ENCODE peak calls at places on chromosomes 11 and 22, in seven cellular contexts. U is Peyer's patch; W is cardiac muscle cell; I is coronary artery; E is naive thymus-derived CD4-positive, alpha-beta T cell; Y is HCT116; B is brain microvascular endothelial cell. L is an unnamed sample.

GRCh38 chr22:45268167-45268957 is 16.4 kb upstream of the UPK3A start:
- DNase-seq in U (peak), W (peak), I (no peak), E (no peak), Y (no peak), B (no peak), L (no peak)

GRCh38 chr11:123576082-123576481 is 78.3 kb downstream of the SCN3B start:
- DNase-seq in U (no peak), W (no peak), I (no peak), E (no peak), Y (no peak), B (no peak), L (no peak)

GRCh38 chr22:37843746-37844089 is 416 bp downstream of the ANKRD54 start:
- DNase-seq in U (peak), W (no peak), I (no peak), E (no peak), Y (no peak), B (no peak), L (no peak)

GRCh38 chr11:121117753-121118152 is 16.7 kb downstream of the TECTA start:
- DNase-seq in U (no peak), W (no peak), I (no peak), E (no peak), Y (no peak), B (no peak), L (no peak)

GRCh38 chr22:27986459-27986858 is 67.4 kb upstream of the PITPNB start:
- DNase-seq in U (peak), W (no peak), I (peak), E (no peak), Y (no peak), B (no peak), L (no peak)

GRCh38 chr22:43448048-43448447 is 36.2 kb downstream of the MPPED1 start:
- DNase-seq in U (no peak), W (no peak), I (no peak), E (no peak), Y (no peak), B (no peak), L (no peak)

GRCh38 chr22:40405178-40406062 is 35.0 kb downstream of the SGSM3 start:
- DNase-seq in U (no peak), W (no peak), I (no peak), E (no peak), Y (no peak), B (no peak), L (no peak)

GRCh38 chr11:131954146-131954545 is 583.7 kb downstream of the NTM start:
- DNase-seq in U (no peak), W (no peak), I (no peak), E (no peak), Y (no peak), B (no peak), L (no peak)

GRCh38 chr22:11629661-11630385 is 3898.2 kb upstream of the OR11H1 start:
- DNase-seq in U (no peak), W (no peak), I (peak), E (no peak), Y (no peak), B (no peak), L (no peak)

GRCh38 chr22:44957267-44957905 is 52.4 kb downstream of the PHF21B start:
- DNase-seq in U (no peak), W (peak), I (no peak), E (no peak), Y (no peak), B (no peak), L (no peak)

GRCh38 chr22:43529461-43529860 is 117.6 kb downstream of the MPPED1 start:
- DNase-seq in U (no peak), W (no peak), I (no peak), E (no peak), Y (no peak), B (no peak), L (no peak)

GRCh38 chr11:124623861-124624525 is 1.3 kb downstream of the TBRG1 start:
- DNase-seq in U (no peak), W (no peak), I (no peak), E (no peak), Y (no peak), B (no peak), L (no peak)
- H3K27ac ChIP-seq in U (peak), W (peak), I (no peak), E (peak), Y (no peak), B (peak), L (no peak)

GRCh38 chr11:62552931-62553838 is 6.6 kb upstream of the AHNAK start:
- DNase-seq in U (peak), W (peak), I (peak), E (peak), Y (peak), B (peak), L (peak)
- H3K4me3 ChIP-seq in U (peak), W (no peak), I (peak), E (peak), Y (peak), B (peak), L (peak)

GRCh38 chr11:93861808-93862207 is 11.4 kb upstream of the VSTM5 start:
- DNase-seq in U (no peak), W (no peak), I (no peak), E (no peak), Y (no peak), B (no peak), L (no peak)
- H3K27ac ChIP-seq in U (no peak), W (no peak), I (no peak), E (no peak), Y (no peak), B (no peak), L (no peak)

DNA sequence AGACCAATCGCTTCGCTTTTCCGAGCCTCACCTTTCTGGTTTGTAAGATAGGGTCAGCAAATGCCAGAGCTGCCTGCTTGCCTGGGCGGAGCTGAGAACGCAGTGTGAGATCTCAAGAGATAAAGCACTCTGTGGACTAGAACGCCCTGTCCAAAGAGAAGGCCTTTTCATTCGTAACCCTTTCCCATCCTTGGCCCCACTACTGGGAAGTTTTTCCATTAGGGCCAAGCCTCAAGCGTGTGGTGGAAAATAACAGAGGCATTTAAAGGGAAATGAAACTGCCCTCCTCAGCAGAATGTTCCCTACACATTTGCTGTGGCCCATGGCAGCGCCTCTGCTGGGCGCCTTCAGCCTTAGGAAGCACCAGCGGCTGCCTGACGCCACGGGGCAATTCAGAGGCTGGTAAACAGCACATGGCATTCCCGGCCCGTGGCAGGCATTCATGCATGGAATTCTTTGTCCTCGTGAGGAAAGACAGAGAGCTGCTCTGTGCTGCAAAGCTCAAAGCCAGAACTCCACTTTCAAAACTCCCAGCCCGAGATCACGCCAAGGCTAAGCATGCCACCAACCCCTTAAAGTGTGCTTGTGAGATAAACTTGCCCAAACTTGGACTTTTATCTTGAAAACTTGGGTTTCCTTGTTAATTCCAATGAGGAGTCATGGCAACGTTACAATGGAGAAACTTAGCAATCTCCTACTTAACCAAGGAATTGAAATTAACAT is 38.1 kb downstream of the AHNAK start:
- DNase-seq in U (peak), W (peak), I (peak), E (no peak), Y (peak), B (peak), L (peak)
- H3K4me3 ChIP-seq in U (peak), W (no peak), I (peak), E (no peak), Y (peak), B (peak), L (no peak)

DNA sequence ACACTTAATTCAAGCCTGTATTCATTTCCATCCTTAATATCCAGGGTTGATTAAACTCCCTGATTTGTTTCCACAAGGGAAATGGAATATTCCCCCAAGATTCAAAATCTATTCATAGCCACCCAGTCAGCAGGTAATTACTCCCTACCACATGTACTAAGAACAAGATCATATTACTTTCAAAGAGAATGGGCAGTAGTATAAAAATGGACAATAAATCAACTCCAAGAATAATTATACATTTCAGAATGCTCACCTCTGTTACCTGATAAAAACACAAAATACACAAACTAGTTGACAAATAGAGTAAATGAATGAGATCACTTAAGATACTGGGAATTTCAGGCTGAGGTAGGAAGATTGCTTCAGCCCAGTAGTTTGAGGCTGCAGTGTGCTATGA is 8.5 kb upstream of the FEZ1 start:
- DNase-seq in U (no peak), W (no peak), I (no peak), E (no peak), Y (no peak), B (no peak), L (no peak)
- H3K27ac ChIP-seq in U (no peak), W (no peak), I (no peak), E (no peak), Y (no peak), B (no peak), L (no peak)

GRCh38 chr11:68838572-68838964 is 3.1 kb downstream of the CPT1A start:
- DNase-seq in U (no peak), W (no peak), I (no peak), E (no peak), Y (no peak), B (no peak), L (no peak)
- H3K4me3 ChIP-seq in U (peak), W (peak), I (peak), E (peak), Y (peak), B (peak), L (peak)

DNA sequence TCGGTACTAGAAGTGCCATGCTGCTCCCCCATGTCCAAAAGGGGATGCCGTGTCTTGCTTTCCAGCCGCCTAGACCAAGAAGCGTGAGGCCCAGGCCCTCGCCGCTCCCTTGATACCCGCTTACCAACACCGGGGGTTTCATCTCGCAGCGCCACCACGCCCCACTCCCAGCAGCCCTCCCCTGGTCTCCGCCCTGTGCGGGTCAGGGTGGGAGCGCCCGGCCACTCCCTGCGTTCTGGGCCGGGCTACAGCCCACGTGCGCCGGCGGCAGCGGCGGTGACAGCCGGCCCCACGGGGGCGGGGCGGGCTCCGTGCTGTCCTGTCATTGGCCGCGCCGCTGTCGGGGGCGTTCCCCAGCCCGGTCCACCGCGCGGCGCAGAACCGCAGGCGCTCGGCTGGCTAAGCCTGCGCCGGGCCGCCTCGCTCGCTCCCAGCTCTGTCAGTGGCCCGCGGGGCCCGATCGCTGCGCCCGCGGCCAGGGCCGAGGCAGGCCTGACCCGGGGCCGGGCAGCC is at the start of gene MICAL2:
- DNase-seq in U (peak), W (peak), I (peak), E (peak), Y (peak), B (peak), L (peak)
- H3K27ac ChIP-seq in U (peak), W (peak), I (peak), E (peak), Y (peak), B (peak), L (peak)

DNA sequence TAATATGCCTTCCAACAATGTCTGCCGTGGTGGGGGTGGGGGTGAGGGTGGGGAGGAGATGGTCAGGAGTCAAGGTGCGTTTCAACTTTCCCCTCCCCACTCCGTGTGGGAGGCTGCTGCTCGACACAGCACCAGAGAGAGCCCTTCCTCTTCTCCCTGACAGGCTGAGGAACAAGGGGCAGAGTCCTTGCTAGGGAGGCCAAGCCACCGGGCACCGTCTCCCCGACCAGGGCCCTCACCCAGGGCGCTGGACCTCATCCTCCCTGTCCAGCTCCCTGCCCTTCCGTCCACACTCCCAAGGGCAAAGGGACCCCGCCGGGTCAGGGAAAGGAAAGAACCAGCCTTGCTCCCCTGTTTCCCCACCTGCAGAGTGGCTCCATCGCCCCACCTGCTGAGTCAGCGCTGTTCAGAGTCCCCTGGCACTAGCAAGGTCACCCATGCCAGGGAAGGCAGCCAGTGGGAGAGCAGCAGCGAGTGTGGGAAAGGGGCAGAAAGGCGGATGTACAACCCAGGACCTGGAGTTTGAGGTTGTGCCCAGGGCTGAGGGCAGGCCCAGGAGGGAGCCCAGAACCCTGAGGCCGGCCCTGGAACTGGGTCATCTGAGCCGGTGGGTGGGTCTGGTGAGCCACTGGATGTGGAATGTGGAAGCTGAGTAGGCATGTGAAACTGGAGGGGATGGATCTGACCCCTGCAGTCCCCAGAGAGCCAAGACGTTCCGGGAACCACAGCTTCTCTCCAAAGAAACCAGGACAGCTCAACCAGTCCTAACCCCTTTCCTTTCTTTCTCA is 47.2 kb downstream of the BUD13 start:
- DNase-seq in U (no peak), W (no peak), I (no peak), E (no peak), Y (no peak), B (peak), L (no peak)
- H3K4me3 ChIP-seq in U (no peak), W (no peak), I (no peak), E (no peak), Y (no peak), B (no peak), L (no peak)

GRCh38 chr11:34636127-34636526 is 15.2 kb downstream of the EHF start:
- DNase-seq in U (no peak), W (no peak), I (no peak), E (no peak), Y (no peak), B (no peak), L (no peak)
- H3K27ac ChIP-seq in U (peak), W (no peak), I (no peak), E (no peak), Y (no peak), B (no peak), L (no peak)

L was measured in CD4-positive, CD25-positive, alpha-beta regulatory T cell.